ENCODE peak calls at places on chromosomes 3 and 15, in five cellular contexts. U is psoas muscle, I is suprapubic skin, T is thyroid gland, G is ovary. Q is an unnamed sample.
A peak's percentile ranks its signal among the peaks of the same experiment; 100 is the strongest.

GRCh38 chr15:99447497-99448371 is 118.0 kb upstream of the MEF2A start:
- DNase-seq in G (no peak), T (no peak), U (no peak), I (no peak), Q (peak; percentile 57)

GRCh38 chr15:39248204-39248603 is 332.7 kb upstream of the THBS1 start:
- DNase-seq in I (no peak), T (peak; percentile 97), U (no peak), G (no peak), Q (no peak)

GRCh38 chr3:151382671-151383070 is 1.9 kb downstream of the P2RY12 start:
- DNase-seq in G (no peak), T (no peak), I (no peak), U (no peak), Q (no peak)

GRCh38 chr3:42277676-42278075 is 11.7 kb upstream of the CCK start:
- DNase-seq in U (no peak), G (no peak), I (no peak), T (no peak), Q (no peak)

GRCh38 chr3:28752290-28752689 is 403.7 kb upstream of the AZI2 start:
- DNase-seq in U (no peak), T (no peak), G (no peak), I (no peak), Q (no peak)

GRCh38 chr3:5038243-5038642 is 59.0 kb downstream of the BHLHE40 start:
- DNase-seq in U (no peak), T (no peak), I (no peak), G (no peak), Q (no peak)

GRCh38 chr15:61780278-61780677 is 280.0 kb downstream of the VPS13C start:
- DNase-seq in G (no peak), I (no peak), U (no peak), T (no peak), Q (no peak)

GRCh38 chr3:99626415-99626788 is 12.0 kb upstream of the COL8A1 start:
- DNase-seq in I (no peak), T (no peak), G (no peak), U (no peak), Q (no peak)

GRCh38 chr15:63843901-63844317 is 10.2 kb upstream of the HERC1 start:
- DNase-seq in T (no peak), I (no peak), U (no peak), G (no peak), Q (no peak)

GRCh38 chr3:142087676-142088075 is 61.7 kb downstream of the TFDP2 start:
- DNase-seq in U (no peak), T (no peak), G (no peak), I (no peak), Q (no peak)

GRCh38 chr3:183494341-183494740 is 61.2 kb downstream of the KLHL6 start:
- DNase-seq in T (no peak), I (peak; percentile 19), G (no peak), U (no peak), Q (no peak)
- H3K36me3 ChIP-seq in T (no peaks in the 10 kb centered on the region), I (no peaks in the 10 kb centered on the region), G (no peaks in the 10 kb centered on the region), U (no peaks in the 10 kb centered on the region), Q (no peaks in the 10 kb centered on the region)

GRCh38 chr3:105773291-105773690 is 95.5 kb downstream of the CBLB start:
- DNase-seq in T (no peak), U (no peak), I (no peak), G (no peak), Q (no peak)
- H3K4me1 ChIP-seq in T (no peaks in the 10 kb centered on the region), U (no peaks in the 10 kb centered on the region), I (no peaks in the 10 kb centered on the region), G (no peaks in the 10 kb centered on the region), Q (no peaks in the 10 kb centered on the region)

GRCh38 chr3:128076783-128077624 is 24.8 kb downstream of the SEC61A1 start:
- DNase-seq in I (peak; percentile 64), T (no peak), G (no peak), U (peak; percentile 76), Q (no peak)

GRCh38 chr3:128074851-128075515 is 22.7 kb downstream of the SEC61A1 start:
- DNase-seq in T (no peak), I (peak; percentile 20), G (no peak), U (no peak), Q (no peak)

GRCh38 chr3:128075516-128076464 is 23.6 kb downstream of the SEC61A1 start:
- DNase-seq in U (peak; percentile 94), I (peak; percentile 87), T (peak; percentile 80), G (peak; percentile 81), Q (peak; percentile 86)

GRCh38 chr3:128078875-128079274 is 26.6 kb downstream of the SEC61A1 start:
- DNase-seq in I (no peak), T (no peak), G (no peak), U (no peak), Q (peak; percentile 56)

DNA sequence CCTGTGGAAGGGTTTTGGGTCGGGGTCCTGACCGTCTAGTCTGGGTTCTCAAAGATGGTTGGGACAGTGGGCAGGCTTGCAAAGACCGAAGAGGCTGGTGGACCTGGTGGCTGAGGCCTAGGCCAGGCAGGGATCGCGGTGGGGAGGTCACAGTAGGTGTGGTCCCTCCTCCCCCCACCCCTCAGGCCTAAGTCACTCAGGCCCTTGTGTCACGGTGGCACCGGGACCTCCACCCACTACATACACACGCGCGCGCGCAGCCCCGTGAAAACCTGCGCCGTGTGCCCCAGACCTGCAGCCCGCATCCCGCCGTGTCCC is 24.2 kb downstream of the SEC61A1 start:
- DNase-seq in U (no peak), T (no peak), G (no peak), I (peak; percentile 73), Q (no peak)
- H3K4me3 ChIP-seq in U (peak overlapping the region; percentile 70), T (no peak overlapping the region), G (peak overlapping the region; percentile 32), I (peak overlapping the region; percentile 53), Q (peak overlapping the region; percentile 32)

DNA sequence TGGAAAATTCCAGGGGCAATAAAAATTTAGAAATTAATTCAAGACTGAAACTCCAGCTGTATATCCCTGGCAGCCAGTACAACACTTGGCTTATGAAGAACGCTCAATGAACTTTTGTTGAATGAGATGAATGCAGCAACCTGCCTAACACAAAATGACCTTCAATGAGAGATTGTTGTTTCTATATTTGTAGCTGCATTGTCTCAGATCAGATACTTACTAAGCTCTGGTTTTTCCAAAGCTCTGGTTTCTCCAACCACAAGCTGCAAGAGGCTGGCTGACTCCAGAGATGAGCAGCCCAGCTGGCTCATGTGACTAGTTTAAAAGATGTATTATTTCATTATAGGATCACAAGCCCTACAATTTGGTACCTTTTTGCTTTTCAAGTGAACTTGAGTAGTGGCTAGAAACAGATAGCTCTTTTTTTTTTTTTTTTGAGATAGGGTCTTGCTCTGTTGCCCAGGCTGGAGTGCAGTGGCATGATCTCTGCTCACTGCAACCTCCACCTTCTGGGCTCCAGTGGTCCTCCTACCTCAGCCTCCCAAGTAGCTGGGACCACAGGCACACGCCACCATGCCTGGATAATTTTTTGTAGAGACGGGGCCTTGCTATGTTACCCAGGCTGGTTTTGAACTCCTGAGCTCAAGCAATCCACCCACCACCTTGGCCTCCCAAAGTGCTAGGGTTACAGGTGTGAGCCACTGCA is 57.4 kb downstream of the UMPS start:
- DNase-seq in U (no peak), T (no peak), I (no peak), G (no peak), Q (no peak)
- H3K36me3 ChIP-seq in U (no peaks in the 10 kb centered on the region), T (no peaks in the 10 kb centered on the region), I (no peaks in the 10 kb centered on the region), G (no peaks in the 10 kb centered on the region), Q (peaks cover 7% of the 10 kb centered on the region)

DNA sequence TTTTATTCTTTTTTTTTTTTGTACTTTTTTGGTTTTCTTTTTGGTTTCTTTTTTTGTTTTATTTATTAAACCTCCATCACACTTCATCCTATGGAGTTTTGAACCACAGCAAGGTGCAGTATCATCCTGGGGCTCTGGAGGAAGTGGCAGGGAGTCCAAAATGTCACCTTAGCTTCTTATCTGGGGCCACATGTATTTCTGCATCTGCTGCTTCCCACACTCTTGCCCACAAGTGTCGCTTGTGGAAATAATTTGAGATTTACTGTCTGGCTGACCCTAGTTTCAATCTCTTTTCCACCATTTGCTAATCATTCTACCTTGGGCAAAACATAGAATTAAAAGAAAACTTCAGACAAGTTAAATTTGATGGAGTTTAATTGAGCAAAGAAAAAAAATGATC is 6.4 kb downstream of the OPA1 start:
- DNase-seq in T (no peak), U (no peak), G (no peak), I (no peak), Q (no peak)
- H3K4me1 ChIP-seq in T (peaks cover 7% of the 10 kb centered on the region), U (peaks cover 13% of the 10 kb centered on the region), G (peaks cover 3% of the 10 kb centered on the region), I (peaks cover 16% of the 10 kb centered on the region), Q (no peaks in the 10 kb centered on the region)

GRCh38 chr15:67832031-67832551 is 6.8 kb downstream of the SKOR1 start:
- DNase-seq in G (no peak), U (peak; percentile 29), T (peak; percentile 33), I (no peak), Q (no peak)
- H3K4me3 ChIP-seq in G (no peak overlapping the region), U (no peak overlapping the region), T (no peak overlapping the region), I (no peak overlapping the region), Q (no peak overlapping the region)

DNA sequence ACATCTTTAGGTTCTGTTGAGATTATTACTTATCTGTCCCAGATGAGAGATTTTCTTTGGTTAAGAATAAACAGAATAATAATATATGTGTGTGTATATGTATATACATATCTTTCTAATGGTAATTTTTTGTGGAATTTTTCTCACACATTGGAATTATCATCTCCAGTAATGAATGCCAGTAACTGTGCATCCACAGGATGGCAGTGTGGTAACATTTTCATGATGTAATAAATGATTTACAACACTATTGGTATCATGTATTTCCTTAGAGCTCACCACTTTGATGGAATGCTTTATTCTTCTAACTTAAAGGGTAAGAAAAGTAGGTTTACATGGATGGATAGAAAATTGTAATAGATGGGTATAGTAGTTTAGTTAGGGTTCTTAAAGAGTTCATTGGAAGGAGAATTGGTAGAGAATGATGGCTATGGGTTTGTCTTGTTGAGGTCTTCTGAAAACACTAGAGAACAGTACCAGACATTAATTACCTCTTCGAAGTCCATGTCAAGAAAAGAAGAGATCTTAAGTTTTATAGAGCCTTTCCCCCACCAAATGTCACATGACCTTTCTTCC is 78.1 kb downstream of the STT3B start:
- DNase-seq in I (no peak), G (no peak), T (peak; percentile 19), U (no peak), Q (no peak)
- H3K36me3 ChIP-seq in I (peaks cover 15% of the 10 kb centered on the region), G (no peaks in the 10 kb centered on the region), T (no peaks in the 10 kb centered on the region), U (no peaks in the 10 kb centered on the region), Q (no peaks in the 10 kb centered on the region)

DNA sequence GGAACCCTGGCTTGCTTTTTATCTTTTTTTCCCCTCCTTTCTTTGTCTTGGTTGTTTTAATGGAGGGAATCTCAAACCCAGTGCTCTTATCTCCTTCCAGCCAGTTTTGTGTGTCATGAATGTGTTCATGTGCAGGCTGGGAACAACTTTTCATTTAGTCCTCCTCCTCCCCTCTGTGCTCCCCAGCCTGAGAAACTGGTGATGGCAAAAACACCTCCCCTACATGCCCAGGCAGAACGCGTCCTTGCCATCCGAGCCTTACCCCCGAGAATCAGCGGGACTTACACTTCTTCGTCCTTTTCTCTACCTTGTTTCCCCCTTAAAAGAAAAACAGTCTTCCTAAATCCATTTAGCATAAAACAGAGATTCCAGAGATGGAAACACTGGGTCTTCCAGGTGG is 10.8 kb downstream of the SEMA3G start:
- DNase-seq in G (no peak), T (no peak), U (no peak), I (no peak), Q (no peak)
- H3K4me1 ChIP-seq in G (peaks cover 10% of the 10 kb centered on the region), T (peaks cover 23% of the 10 kb centered on the region), U (peaks cover 15% of the 10 kb centered on the region), I (peaks cover 73% of the 10 kb centered on the region), Q (peaks cover 69% of the 10 kb centered on the region)

GRCh38 chr15:60477991-60478632 is 830 bp downstream of the ICE2 start:
- DNase-seq in G (no peak), U (no peak), T (peak; percentile 30), I (no peak), Q (no peak)

GRCh38 chr15:60479361-60479684 is 381 bp upstream of the ICE2 start:
- DNase-seq in I (no peak), U (no peak), G (no peak), T (no peak), Q (no peak)

GRCh38 chr15:60478633-60479360 is at the start of gene ICE2:
- DNase-seq in U (peak; percentile 98), T (peak; percentile 98), I (peak; percentile 98), G (peak; percentile 92), Q (peak; percentile 97)

GRCh38 chr15:60476713-60477112 is 2.2 kb downstream of the ICE2 start:
- DNase-seq in T (no peak), G (no peak), U (no peak), I (no peak), Q (no peak)

GRCh38 chr15:60477164-60477563 is 1.8 kb downstream of the ICE2 start:
- DNase-seq in I (no peak), U (no peak), G (no peak), T (no peak), Q (no peak)
- H3K4me3 ChIP-seq in I (no peak overlapping the region), U (peak overlapping the region; percentile 89), G (no peak overlapping the region), T (no peak overlapping the region), Q (no peak overlapping the region)